ENCODE peak calls at places on chromosomes 12 and 14, in five cellular contexts. K, E, S, M and G are unnamed samples.

GRCh38 chr12:52082988-52083637 is 3.6 kb downstream of the SMIM41 start:
- DNase-seq in K (no peak), E (no peak), S (peak), M (no peak), G (peak)

GRCh38 chr12:29030006-29030405 is 119.1 kb upstream of the FAR2 start:
- DNase-seq in K (no peak), E (no peak), S (no peak), M (no peak), G (no peak)

GRCh38 chr12:1663440-1664132 is 27.3 kb upstream of the ADIPOR2 start:
- DNase-seq in K (no peak), E (no peak), S (no peak), M (no peak), G (no peak)

GRCh38 chr14:59265808-59266207 is 77.3 kb downstream of the DAAM1 start:
- DNase-seq in K (no peak), E (no peak), S (no peak), M (no peak), G (no peak)

GRCh38 chr14:95652690-95653089 is 33.5 kb upstream of the TCL1B start:
- DNase-seq in K (no peak), E (no peak), S (no peak), M (no peak), G (peak)

GRCh38 chr12:21814327-21814726 is 39.8 kb upstream of the KCNJ8 start:
- DNase-seq in K (no peak), E (no peak), S (no peak), M (no peak), G (no peak)

GRCh38 chr12:99605-100004 is 33.0 kb downstream of the IQSEC3 start:
- DNase-seq in K (no peak), E (no peak), S (no peak), M (no peak), G (no peak)

GRCh38 chr12:24780969-24781368 is 167.9 kb downstream of the BCAT1 start:
- DNase-seq in K (no peak), E (no peak), S (peak), M (no peak), G (peak)

GRCh38 chr14:86798330-86798729 is 1194.7 kb downstream of the GALC start:
- DNase-seq in K (no peak), E (no peak), S (no peak), M (no peak), G (no peak)

GRCh38 chr14:68027276-68027675 is 207.7 kb downstream of the RAD51B start:
- DNase-seq in K (no peak), E (no peak), S (no peak), M (no peak), G (no peak)

GRCh38 chr12:99111600-99111999 is 466.5 kb downstream of the APAF1 start:
- DNase-seq in K (no peak), E (no peak), S (no peak), M (no peak), G (peak)

GRCh38 chr12:6167327-6168280 is 32.6 kb upstream of the CD9 start:
- DNase-seq in K (peak), E (no peak), S (peak), M (peak), G (peak)

GRCh38 chr14:26132061-26132460 is 465.8 kb downstream of the NOVA1 start:
- DNase-seq in K (no peak), E (no peak), S (no peak), M (no peak), G (no peak)

GRCh38 chr12:3752096-3752709 is 706 bp downstream of the CRACR2A start:
- DNase-seq in K (no peak), E (peak), S (peak), M (peak), G (peak)

GRCh38 chr12:6570264-6570887 is 2.3 kb upstream of the NOP2 start:
- DNase-seq in K (peak), E (peak), S (peak), M (no peak), G (peak)

GRCh38 chr12:3341594-3341993 is 149.4 kb upstream of the PRMT8 start:
- DNase-seq in K (no peak), E (no peak), S (no peak), M (no peak), G (no peak)

GRCh38 chr12:95286713-95287112 is 69.1 kb downstream of the VEZT start:
- DNase-seq in K (no peak), E (no peak), S (no peak), M (no peak), G (no peak)

GRCh38 chr12:43120189-43120588 is 431.8 kb downstream of the ADAMTS20 start:
- DNase-seq in K (no peak), E (no peak), S (no peak), M (no peak), G (no peak)

GRCh38 chr12:87038098-87038497 is 781.9 kb upstream of the MGAT4C start:
- DNase-seq in K (no peak), E (no peak), S (no peak), M (no peak), G (no peak)

GRCh38 chr12:93245543-93245942 is 132.2 kb upstream of the NUDT4 start:
- DNase-seq in K (no peak), E (no peak), S (no peak), M (no peak), G (peak)

GRCh38 chr12:130138478-130138877 is 23.8 kb upstream of the FZD10 start:
- DNase-seq in K (no peak), E (no peak), S (no peak), M (no peak), G (no peak)

GRCh38 chr12:29086325-29087271 is 62.5 kb upstream of the FAR2 start:
- DNase-seq in K (no peak), E (no peak), S (no peak), M (no peak), G (peak)

GRCh38 chr12:124661382-124661781 is 94.0 kb upstream of the NCOR2 start:
- DNase-seq in K (no peak), E (no peak), S (peak), M (no peak), G (no peak)

GRCh38 chr14:35366048-35366428 is 38.5 kb downstream of the NFKBIA start:
- DNase-seq in K (no peak), E (no peak), S (peak), M (no peak), G (no peak)

GRCh38 chr12:20445693-20446092 is 77.4 kb downstream of the PDE3A start:
- DNase-seq in K (no peak), E (no peak), S (no peak), M (no peak), G (no peak)

GRCh38 chr14:54922598-54922997 is 20.0 kb upstream of the GCH1 start:
- DNase-seq in K (no peak), E (no peak), S (no peak), M (no peak), G (no peak)

DNA sequence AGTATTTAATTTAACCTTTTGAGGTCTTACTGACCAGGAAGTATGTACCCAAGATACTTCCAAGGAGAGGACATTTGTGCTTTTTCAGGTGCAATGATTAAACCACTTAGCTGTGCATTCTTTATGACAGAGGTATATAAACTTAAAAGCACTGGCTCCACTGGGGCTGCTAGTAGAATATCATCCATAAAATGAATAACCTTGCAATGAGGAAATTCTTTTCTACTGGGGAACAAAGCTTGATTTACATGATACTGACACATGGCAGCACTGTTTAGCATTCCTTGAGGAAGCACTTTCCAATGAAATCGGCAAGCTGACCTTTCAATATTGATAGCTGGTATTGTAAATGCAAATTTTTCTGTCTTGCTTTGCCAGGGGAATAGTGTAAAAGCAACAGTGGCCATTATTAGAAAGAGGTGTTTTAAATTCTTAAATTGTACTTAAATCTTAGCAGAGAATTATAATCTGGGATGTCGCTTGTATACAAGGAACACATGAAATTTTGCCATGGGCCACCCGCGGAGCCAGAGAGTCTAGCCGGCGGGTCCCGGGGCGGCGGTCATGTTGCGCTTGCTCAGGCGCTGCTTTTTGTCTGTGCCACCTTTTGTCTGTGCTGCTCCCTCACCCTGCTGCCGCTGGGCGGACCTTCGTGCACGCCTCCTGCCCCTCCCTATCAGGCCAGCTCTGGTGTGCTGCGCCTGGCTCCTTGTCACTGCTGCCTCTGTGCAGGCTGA is 20.9 kb upstream of the BLTP3B start:
- DNase-seq in K (peak), E (peak), S (peak), M (peak), G (peak)
- H3K4me3 ChIP-seq in K (no peak), E (no peak), S (no peak), M (peak), G (peak)

GRCh38 chr12:54011665-54012532 is 3.1 kb downstream of the HOXC8 start:
- DNase-seq in K (no peak), E (no peak), S (peak), M (no peak), G (no peak)

GRCh38 chr12:54010053-54010971 is 1.5 kb downstream of the HOXC8 start:
- DNase-seq in K (no peak), E (no peak), S (no peak), M (no peak), G (no peak)

GRCh38 chr12:54010972-54011664 is 2.3 kb downstream of the HOXC8 start:
- DNase-seq in K (no peak), E (no peak), S (no peak), M (no peak), G (no peak)

GRCh38 chr12:54014315-54015209 is 5.8 kb downstream of the HOXC8 start:
- DNase-seq in K (no peak), E (no peak), S (no peak), M (no peak), G (no peak)

DNA sequence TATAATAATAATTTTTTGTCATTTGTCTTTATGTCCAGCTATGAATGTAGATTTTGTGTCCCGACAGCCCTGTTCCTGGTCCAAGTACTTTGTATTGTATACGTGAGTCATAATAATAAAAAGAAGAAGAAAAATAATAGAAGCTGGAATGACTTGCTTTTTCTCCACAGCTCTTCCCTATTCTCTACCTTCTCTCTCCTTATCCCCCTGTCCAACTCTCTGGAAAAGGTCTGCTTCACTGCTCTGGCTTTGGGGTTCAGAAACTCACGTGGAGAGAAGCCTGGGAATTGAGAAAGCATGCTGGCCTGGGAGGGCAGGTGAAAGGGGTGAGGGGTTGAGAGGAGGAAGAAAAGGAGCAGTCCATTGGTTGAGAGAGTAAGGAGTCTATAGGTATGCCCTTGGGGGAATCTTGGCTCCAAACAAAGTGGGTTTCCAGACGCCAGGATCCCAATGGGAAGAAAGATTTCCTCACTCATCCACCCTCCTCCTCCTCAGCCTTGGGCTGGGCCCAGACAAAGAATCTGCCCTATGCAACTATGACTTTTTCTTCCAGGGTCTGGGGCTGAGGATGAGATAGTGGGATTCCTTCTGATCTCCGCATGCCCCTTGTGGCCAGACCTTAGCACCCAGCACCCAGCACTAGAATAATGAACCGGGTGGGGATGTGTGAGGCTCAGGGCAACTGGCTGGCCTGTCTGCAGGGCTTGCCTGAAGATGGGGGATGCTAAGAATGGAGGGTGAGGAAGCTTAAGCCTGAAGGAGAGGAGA is 4.0 kb downstream of the HOXC8 start:
- DNase-seq in K (no peak), E (no peak), S (no peak), M (no peak), G (no peak)
- TF ChIP-seq CTCF in K (no peak), E (no peak), S (no peak), M (no peak), G (peak)

GRCh38 chr14:71527807-71528206 is 404.4 kb upstream of the RGS6 start:
- DNase-seq in K (no peak), E (no peak), S (no peak), M (no peak), G (no peak)

GRCh38 chr14:71532790-71533189 is 399.4 kb upstream of the RGS6 start:
- DNase-seq in K (no peak), E (no peak), S (no peak), M (no peak), G (peak)

GRCh38 chr14:71532349-71532748 is 399.9 kb upstream of the RGS6 start:
- DNase-seq in K (no peak), E (no peak), S (no peak), M (peak), G (no peak)

GRCh38 chr14:71526388-71526787 is 405.8 kb upstream of the RGS6 start:
- DNase-seq in K (no peak), E (no peak), S (no peak), M (no peak), G (no peak)

GRCh38 chr14:71529855-71530254 is 402.4 kb upstream of the RGS6 start:
- DNase-seq in K (peak), E (no peak), S (no peak), M (peak), G (no peak)
- H3K4me3 ChIP-seq in K (no peak), E (no peak), S (no peak), M (no peak), G (no peak)

GRCh38 chr14:52271538-52271937 is 4.0 kb downstream of the PTGDR start:
- DNase-seq in K (no peak), E (no peak), S (no peak), M (no peak), G (no peak)

GRCh38 chr14:52269100-52269499 is 1.6 kb downstream of the PTGDR start:
- DNase-seq in K (no peak), E (no peak), S (no peak), M (no peak), G (no peak)

GRCh38 chr14:52268191-52269061 is 928 bp downstream of the PTGDR start:
- DNase-seq in K (no peak), E (no peak), S (no peak), M (no peak), G (no peak)

GRCh38 chr14:52275372-52275771 is 7.9 kb downstream of the PTGDR start:
- DNase-seq in K (no peak), E (no peak), S (no peak), M (no peak), G (no peak)

DNA sequence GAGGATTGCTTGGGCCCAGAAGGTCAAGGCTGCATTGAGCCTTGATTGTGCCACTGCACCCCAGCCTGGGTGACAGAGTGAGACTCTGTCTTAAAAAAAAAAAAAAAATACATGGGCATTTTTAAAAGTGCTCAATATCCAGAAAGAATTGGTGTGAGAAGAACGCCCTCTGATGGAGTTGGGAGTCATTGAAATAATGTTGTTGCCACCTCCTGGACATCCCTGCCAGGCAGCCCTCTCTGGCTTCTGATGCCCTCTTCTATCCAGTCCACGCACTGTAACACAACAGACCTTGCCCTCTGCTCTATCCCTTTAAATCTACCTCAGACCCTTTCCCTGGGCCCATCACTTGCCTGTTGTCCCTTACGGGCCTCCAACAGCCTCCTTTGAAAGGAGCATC is 4.9 kb downstream of the PTGDR start:
- DNase-seq in K (no peak), E (no peak), S (no peak), M (no peak), G (peak)
- TF ChIP-seq CTCF in K (no peak), E (no peak), S (peak), M (no peak), G (peak)

GRCh38 chr12:127909031-127909430 is 357.9 kb upstream of the TMEM132C start:
- DNase-seq in K (no peak), E (no peak), S (no peak), M (no peak), G (no peak)

GRCh38 chr12:127899981-127900380 is 367.0 kb upstream of the TMEM132C start:
- DNase-seq in K (no peak), E (no peak), S (no peak), M (no peak), G (no peak)

GRCh38 chr12:127898616-127899015 is 368.4 kb upstream of the TMEM132C start:
- DNase-seq in K (no peak), E (no peak), S (peak), M (no peak), G (no peak)

DNA sequence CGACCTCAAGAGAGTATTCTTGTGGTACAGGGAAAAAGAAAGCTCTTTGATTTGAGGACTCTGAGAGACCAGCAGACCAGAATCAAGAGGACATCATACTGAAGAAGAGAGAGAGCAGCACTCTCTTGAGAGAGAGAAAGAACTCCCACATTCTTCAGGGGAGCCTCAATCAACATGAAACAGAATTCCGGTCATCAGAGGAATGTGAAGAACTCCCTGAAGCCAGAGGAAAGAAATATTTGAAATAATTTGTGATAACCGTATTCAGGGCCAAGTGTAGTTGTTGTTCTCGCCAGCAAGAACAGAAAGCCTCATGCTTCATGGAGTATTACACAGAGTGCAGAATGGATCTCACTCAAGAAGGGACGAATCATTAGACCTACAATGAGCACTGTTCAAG is 363.8 kb upstream of the TMEM132C start:
- DNase-seq in K (no peak), E (no peak), S (no peak), M (no peak), G (no peak)
- H3K4me3 ChIP-seq in K (no peak), E (no peak), S (no peak), M (no peak), G (no peak)

GRCh38 chr14:88452231-88452630 is 66.8 kb downstream of the SPATA7 start:
- DNase-seq in K (no peak), E (no peak), S (peak), M (no peak), G (no peak)
- TF ChIP-seq CTCF in K (no peak), E (no peak), S (no peak), M (no peak), G (no peak)